ENCODE peak calls at places on chromosomes 12 and 14, in seven cellular contexts. C, H, E, A, N, O and D are unnamed samples.

GRCh38 chr14:53613404-53614253 is 343.0 kb downstream of the BMP4 start:
- DNase-seq in C (no peak), H (peak; percentile 100), E (no peak), A (peak; percentile 13), N (peak; percentile 86), O (peak; percentile 98), D (no peak)

GRCh38 chr12:131486831-131487230 is 224.1 kb upstream of the SFSWAP start:
- DNase-seq in C (no peak), H (no peak), E (no peak), A (no peak), N (no peak), O (no peak), D (no peak)

GRCh38 chr12:95169368-95169767 is 47.9 kb downstream of the FGD6 start:
- DNase-seq in C (no peak), H (peak; percentile 80), E (no peak), A (peak; percentile 96), N (peak; percentile 62), O (no peak), D (no peak)

GRCh38 chr14:78356406-78356805 is 186.2 kb downstream of the NRXN3 start:
- DNase-seq in C (no peak), H (no peak), E (no peak), A (no peak), N (no peak), O (no peak), D (no peak)

GRCh38 chr14:75811862-75812505 is 150.9 kb downstream of the TTLL5 start:
- DNase-seq in C (peak; percentile 9), H (no peak), E (no peak), A (no peak), N (no peak), O (no peak), D (no peak)

GRCh38 chr12:47742253-47742825 is 16.3 kb downstream of the RAPGEF3 start:
- DNase-seq in C (peak; percentile 72), H (peak; percentile 19), E (peak; percentile 97), A (peak; percentile 51), N (peak; percentile 26), O (no peak), D (no peak)

GRCh38 chr12:100554608-100555077 is 18.8 kb upstream of the GAS2L3 start:
- DNase-seq in C (peak; percentile 77), H (peak; percentile 88), E (no peak), A (peak; percentile 96), N (peak; percentile 86), O (no peak), D (peak; percentile 81)

GRCh38 chr14:56092761-56093160 is 25.4 kb upstream of the PELI2 start:
- DNase-seq in C (no peak), H (no peak), E (no peak), A (no peak), N (no peak), O (no peak), D (no peak)

GRCh38 chr14:54451961-54452360 is 10.8 kb upstream of the CNIH1 start:
- DNase-seq in C (no peak), H (peak; percentile 48), E (no peak), A (no peak), N (no peak), O (no peak), D (no peak)

GRCh38 chr12:14930299-14930698 is 8.0 kb downstream of the ERP27 start:
- DNase-seq in C (no peak), H (no peak), E (no peak), A (peak; percentile 46), N (no peak), O (no peak), D (no peak)

GRCh38 chr14:94180655-94181271 is 6.6 kb downstream of the PPP4R4 start:
- DNase-seq in C (peak; percentile 38), H (peak; percentile 67), E (no peak), A (peak; percentile 48), N (peak; percentile 35), O (peak; percentile 20), D (peak; percentile 24)

GRCh38 chr14:35973770-35974169 is 147.6 kb downstream of the BRMS1L start:
- DNase-seq in C (no peak), H (no peak), E (no peak), A (no peak), N (no peak), O (no peak), D (no peak)

GRCh38 chr12:96986883-96987523 is 79.9 kb downstream of the NEDD1 start:
- DNase-seq in C (peak; percentile 64), H (peak; percentile 27), E (no peak), A (peak; percentile 53), N (peak; percentile 27), O (no peak), D (peak; percentile 16)

GRCh38 chr12:95551305-95551704 is at the start of gene USP44:
- DNase-seq in C (no peak), H (no peak), E (peak; percentile 72), A (no peak), N (no peak), O (no peak), D (no peak)

GRCh38 chr14:105497671-105498429 is 6.8 kb downstream of the TEDC1 start:
- DNase-seq in C (no peak), H (no peak), E (no peak), A (no peak), N (no peak), O (no peak), D (no peak)

GRCh38 chr14:71336488-71337192 is 429.4 kb downstream of the PCNX1 start:
- DNase-seq in C (no peak), H (peak; percentile 78), E (no peak), A (no peak), N (no peak), O (no peak), D (no peak)

GRCh38 chr14:92944976-92945375 is 22.0 kb downstream of the CHGA start:
- DNase-seq in C (peak; percentile 83), H (no peak), E (no peak), A (no peak), N (no peak), O (no peak), D (no peak)

GRCh38 chr12:13241833-13242232 is 45.3 kb downstream of the EMP1 start:
- DNase-seq in C (no peak), H (peak; percentile 25), E (no peak), A (no peak), N (peak; percentile 16), O (no peak), D (no peak)

GRCh38 chr12:116592116-116592637 is 33.0 kb downstream of the MAP1LC3B2 start:
- DNase-seq in C (no peak), H (no peak), E (no peak), A (peak; percentile 43), N (no peak), O (no peak), D (no peak)

GRCh38 chr14:74609721-74610120 is 2.3 kb downstream of the LTBP2 start:
- DNase-seq in C (no peak), H (no peak), E (no peak), A (peak; percentile 52), N (no peak), O (no peak), D (no peak)
- H3K9ac ChIP-seq in C (peak overlapping the region; percentile 4), H (no peak overlapping the region), E (no peak overlapping the region), A (peak overlapping the region; percentile 79), N (no peak overlapping the region), O (no peak overlapping the region), D (no peak overlapping the region)

DNA sequence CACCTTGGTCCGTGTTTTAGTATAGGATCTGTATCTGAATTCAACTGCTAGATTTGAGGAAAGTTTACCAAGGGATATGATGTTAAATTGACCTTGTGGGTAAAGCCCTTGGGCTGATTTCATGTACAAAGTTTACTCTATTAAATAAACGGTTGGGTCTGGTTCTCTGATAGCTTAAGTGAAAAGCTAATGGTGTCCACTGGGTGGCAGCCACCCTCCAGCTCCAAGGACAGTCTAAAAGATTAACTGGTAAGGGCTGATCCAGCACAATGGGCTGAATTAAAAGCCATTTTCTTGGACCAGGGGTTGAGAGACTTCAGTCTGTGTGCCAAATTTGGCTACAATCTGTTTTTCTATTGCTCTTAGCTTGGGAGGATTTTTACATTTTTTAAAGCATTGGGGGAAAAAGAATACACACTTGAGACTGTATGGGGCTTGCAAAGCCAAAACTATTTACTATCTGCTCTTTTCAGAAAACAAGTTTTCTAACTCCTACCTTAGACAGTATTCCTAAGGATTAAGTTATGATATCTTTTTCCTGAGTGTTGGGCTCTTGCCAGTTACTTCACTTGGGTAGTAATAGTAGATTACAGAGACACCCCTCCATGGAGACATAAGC is 116.5 kb downstream of the GPHN start:
- DNase-seq in C (peak; percentile 60), H (peak; percentile 53), E (no peak), A (peak; percentile 71), N (peak; percentile 48), O (peak; percentile 21), D (peak; percentile 55)
- TF ChIP-seq POLR2AphosphoS5 in C (no peak), H (no peak), E (no peak), A (no peak), N (no peak), O (no peak), D (no peak)

GRCh38 chr12:1662761-1663439 is 28.0 kb upstream of the ADIPOR2 start:
- DNase-seq in C (peak; percentile 47), H (no peak), E (peak; percentile 87), A (no peak), N (peak; percentile 87), O (no peak), D (no peak)

GRCh38 chr12:1663440-1664132 is 27.3 kb upstream of the ADIPOR2 start:
- DNase-seq in C (no peak), H (no peak), E (no peak), A (no peak), N (no peak), O (no peak), D (no peak)

GRCh38 chr12:1661553-1662335 is 29.1 kb upstream of the ADIPOR2 start:
- DNase-seq in C (peak; percentile 93), H (peak; percentile 81), E (peak; percentile 70), A (peak; percentile 90), N (peak; percentile 89), O (peak; percentile 43), D (no peak)

GRCh38 chr12:1657616-1658167 is 28.7 kb downstream of the WNT5B start:
- DNase-seq in C (no peak), H (no peak), E (no peak), A (no peak), N (no peak), O (no peak), D (no peak)

GRCh38 chr12:1660304-1661187 is 30.3 kb upstream of the ADIPOR2 start:
- DNase-seq in C (no peak), H (peak; percentile 55), E (no peak), A (peak; percentile 33), N (no peak), O (no peak), D (no peak)
- H3K4me3 ChIP-seq in C (no peak overlapping the region), H (peak overlapping the region; percentile 60), E (peak overlapping the region; percentile 51), A (no peak overlapping the region), N (no peak overlapping the region), O (no peak overlapping the region), D (no peak overlapping the region)

DNA sequence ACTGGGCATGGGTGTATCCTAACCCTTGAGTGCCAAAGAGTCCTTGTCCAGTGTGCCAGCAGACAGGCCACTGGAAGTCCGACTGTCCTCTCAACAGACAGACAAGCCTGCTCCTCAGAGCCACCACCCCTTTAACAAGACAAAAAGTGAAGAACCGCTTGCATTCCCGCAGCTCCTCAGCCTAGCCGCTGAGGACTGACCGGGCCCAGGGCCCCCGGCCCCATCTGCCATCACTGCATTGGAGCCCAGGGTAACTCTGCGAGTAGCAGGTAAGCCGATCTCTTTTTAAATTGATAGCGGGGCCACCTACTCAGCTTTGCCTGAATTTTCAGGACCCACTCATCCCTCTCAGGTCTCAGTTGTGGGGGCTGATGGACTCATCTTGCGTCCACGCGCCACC is 68.9 kb downstream of the MOK start:
- DNase-seq in C (no peak), H (no peak), E (no peak), A (no peak), N (no peak), O (no peak), D (no peak)
- H3K9ac ChIP-seq in C (no peak overlapping the region), H (no peak overlapping the region), E (no peak overlapping the region), A (no peak overlapping the region), N (no peak overlapping the region), O (no peak overlapping the region), D (no peak overlapping the region)